ENCODE peak calls at places on chromosomes 3 and 15, in six cellular contexts. L is nephron progenitor cell, W is GM13976, E is hepatocyte, Y is PC-9, G is left ventricle myocardium inferior. M is an unnamed sample.

GRCh38 chr3:65988440-65988839 is 50.3 kb downstream of the MAGI1 start:
- DNase-seq in G (no peak), L (no peak), W (no peak), E (no peak), Y (no peak), M (no peak)

GRCh38 chr3:117263735-117264134 is 554.2 kb downstream of the TUSC7 start:
- DNase-seq in W (no peak), G (no peak), Y (no peak), L (no peak), E (no peak), M (no peak)

GRCh38 chr15:68278345-68279217 is 1.0 kb downstream of the FEM1B start:
- DNase-seq in Y (peak; percentile 44), G (no peak), W (no peak), L (no peak), E (no peak), M (no peak)

GRCh38 chr3:94423566-94423965 is 360.7 kb downstream of the NSUN3 start:
- DNase-seq in G (no peak), L (no peak), Y (no peak), W (no peak), E (no peak), M (no peak)

GRCh38 chr3:64343692-64344440 is 118.6 kb upstream of the PRICKLE2 start:
- DNase-seq in E (no peak), Y (no peak), G (no peak), W (no peak), L (no peak), M (no peak)

GRCh38 chr3:34106879-34107278 is 308.4 kb downstream of the PDCD6IP start:
- DNase-seq in L (peak; percentile 46), G (no peak), Y (no peak), W (peak; percentile 22), E (peak; percentile 61), M (no peak)

GRCh38 chr3:85627899-85628298 is 669.1 kb downstream of the CADM2 start:
- DNase-seq in G (no peak), Y (no peak), E (no peak), L (no peak), W (no peak), M (no peak)

GRCh38 chr15:38589502-38589901 is 24.9 kb upstream of the RASGRP1 start:
- DNase-seq in G (no peak), E (peak; percentile 68), L (no peak), W (no peak), Y (peak; percentile 89), M (no peak)

GRCh38 chr3:17752851-17753250 is 10.4 kb upstream of the TBC1D5 start:
- DNase-seq in G (no peak), W (no peak), E (no peak), L (no peak), Y (no peak), M (no peak)

GRCh38 chr3:167843886-167844285 is 108.4 kb downstream of the SERPINI1 start:
- DNase-seq in G (no peak), E (no peak), Y (no peak), L (no peak), W (no peak), M (no peak)

GRCh38 chr3:69763458-69763857 is 24.2 kb downstream of the MITF start:
- DNase-seq in G (no peak), E (no peak), Y (no peak), W (no peak), L (no peak), M (no peak)

GRCh38 chr3:83740504-83740903 is 1218.3 kb upstream of the CADM2 start:
- DNase-seq in Y (no peak), G (no peak), E (no peak), L (no peak), W (no peak), M (no peak)

GRCh38 chr3:100525753-100526612 is 33.6 kb downstream of the TMEM45A start:
- DNase-seq in Y (peak; percentile 99), E (peak; percentile 54), L (no peak), W (no peak), G (no peak), M (no peak)

GRCh38 chr3:139934557-139935070 is 371 bp upstream of the CLSTN2 start:
- DNase-seq in E (peak; percentile 81), W (peak; percentile 36), Y (no peak), L (peak; percentile 74), G (peak; percentile 69), M (no peak)

GRCh38 chr15:41115088-41115651 is 910 bp downstream of the INO80 start:
- DNase-seq in L (no peak), Y (no peak), E (peak; percentile 31), W (peak; percentile 73), G (no peak), M (no peak)

GRCh38 chr15:95557226-95558046 is 773.1 kb upstream of the NR2F2 start:
- DNase-seq in L (peak; percentile 33), W (no peak), G (no peak), Y (peak; percentile 77), E (peak; percentile 76), M (peak; percentile 44)

GRCh38 chr3:94522488-94522887 is 459.6 kb downstream of the NSUN3 start:
- DNase-seq in Y (no peak), L (no peak), E (peak; percentile 21), W (no peak), G (no peak), M (no peak)

GRCh38 chr3:179272385-179272784 is 21.5 kb upstream of the KCNMB3 start:
- DNase-seq in Y (no peak), E (no peak), G (no peak), L (no peak), W (no peak), M (no peak)
- TF ChIP-seq CTCF in Y (peak; percentile 47), E (no peak), G (peak; percentile 43), L (no peak), W (no peak), M (no peak)

GRCh38 chr15:57203906-57204305 is 172.4 kb upstream of the CGNL1 start:
- DNase-seq in W (no peak), G (no peak), Y (no peak), L (no peak), E (no peak), M (no peak)

GRCh38 chr15:57205027-57205855 is 171.1 kb upstream of the CGNL1 start:
- DNase-seq in G (no peak), E (no peak), W (no peak), Y (no peak), L (no peak), M (no peak)

GRCh38 chr15:57198654-57199241 is 177.6 kb upstream of the CGNL1 start:
- DNase-seq in E (no peak), L (no peak), G (no peak), W (no peak), Y (no peak), M (no peak)

GRCh38 chr15:57205999-57206398 is 170.3 kb upstream of the CGNL1 start:
- DNase-seq in Y (no peak), G (no peak), L (no peak), E (no peak), W (no peak), M (no peak)

GRCh38 chr15:57201578-57201977 is 174.7 kb upstream of the CGNL1 start:
- DNase-seq in G (no peak), L (no peak), E (no peak), W (no peak), Y (no peak), M (no peak)
- TF ChIP-seq CTCF in G (no peak), L (no peak), E (no peak), W (no peak), Y (no peak), M (no peak)

GRCh38 chr3:23046536-23046935 is 156.6 kb upstream of the UBE2E2 start:
- DNase-seq in W (no peak), Y (no peak), G (no peak), L (no peak), E (no peak), M (no peak)
- TF ChIP-seq CTCF in W (no peak), Y (no peak), G (no peak), L (no peak), E (no peak), M (no peak)

GRCh38 chr3:131233900-131234667 is 147.5 kb upstream of the NUDT16 start:
- DNase-seq in W (no peak), E (no peak), G (no peak), Y (no peak), L (no peak), M (no peak)

GRCh38 chr3:131228522-131228921 is 153.1 kb upstream of the NUDT16 start:
- DNase-seq in G (no peak), Y (no peak), E (no peak), W (no peak), L (no peak), M (no peak)

GRCh38 chr3:131232711-131233267 is 148.8 kb upstream of the NUDT16 start:
- DNase-seq in Y (no peak), G (no peak), L (no peak), E (no peak), W (no peak), M (no peak)

GRCh38 chr3:131231710-131232348 is 149.7 kb upstream of the NUDT16 start:
- DNase-seq in G (no peak), W (no peak), Y (no peak), E (no peak), L (no peak), M (no peak)
- TF ChIP-seq CTCF in G (no peak), W (no peak), Y (peak; percentile 25), E (no peak), L (no peak), M (no peak)

DNA sequence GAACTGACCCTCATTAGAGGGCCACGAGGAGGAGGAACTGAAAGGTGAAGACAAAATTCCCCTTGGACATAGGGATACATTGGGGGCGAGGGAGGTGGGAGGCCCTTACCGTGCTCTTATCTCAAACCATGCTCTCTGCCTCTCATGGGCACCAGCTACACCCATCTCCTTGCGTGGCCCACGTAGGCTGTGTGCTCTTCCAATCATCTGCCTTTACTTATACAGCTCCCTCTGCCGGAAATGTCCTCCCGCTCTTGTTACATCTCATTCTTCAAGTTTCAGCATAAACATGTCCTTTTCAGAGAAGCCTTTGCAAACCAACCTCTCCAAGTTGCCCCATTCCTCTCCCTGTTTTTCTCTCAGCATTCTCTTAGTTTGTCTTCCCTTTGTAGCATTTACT is 307.8 kb upstream of the PROK2 start:
- DNase-seq in W (no peak), E (no peak), L (no peak), G (no peak), Y (no peak), M (no peak)
- TF ChIP-seq CTCF in W (no peak), E (no peak), L (no peak), G (no peak), Y (no peak), M (no peak)